ENCODE peak calls at places on chromosomes 13 and 19, in ten cellular contexts. W is AG09319; V is EL; J is GM12865; S is effector memory CD8-positive, alpha-beta T cell; I is psoas muscle; P is activated CD4-positive, alpha-beta T cell treated with anti-CD3 and anti-CD28 coated beads for 24 hours; Y is foreskin melanocyte; U is substantia nigra; T is heart left ventricle. G is an unnamed sample.

GRCh38 chr19:45156231-45156630 is 4.6 kb downstream of the NKPD1 start:
- DNase-seq in W (no peak), V (no peak), J (no peak), S (no peak), I (no peak), P (no peak), Y (no peak), U (no peak), T (no peak), G (no peak)

GRCh38 chr19:58476498-58477015 is 405 bp downstream of the ZNF446 start:
- DNase-seq in W (no peak), V (peak; percentile 12), J (no peak), S (no peak), I (no peak), P (no peak), Y (no peak), U (no peak), T (peak; percentile 64), G (no peak)

GRCh38 chr13:30338331-30338851 is 31.0 kb upstream of the KATNAL1 start:
- DNase-seq in W (no peak), V (peak; percentile 89), J (no peak), S (no peak), I (no peak), P (no peak), Y (no peak), U (no peak), T (no peak), G (peak; percentile 80)

GRCh38 chr13:32863596-32863995 is 152.6 kb upstream of the KL start:
- DNase-seq in W (no peak), V (no peak), J (no peak), S (no peak), I (no peak), P (no peak), Y (no peak), U (no peak), T (no peak), G (no peak)

GRCh38 chr13:111122056-111122455 is 6.9 kb downstream of the ARHGEF7 start:
- DNase-seq in W (no peak), V (no peak), J (no peak), S (no peak), I (peak; percentile 65), P (no peak), Y (no peak), U (no peak), T (no peak), G (no peak)

GRCh38 chr19:8085606-8086464 is 33.3 kb downstream of the CCL25 start:
- DNase-seq in W (no peak), V (no peak), J (no peak), S (no peak), I (no peak), P (no peak), Y (no peak), U (no peak), T (no peak), G (peak; percentile 77)

GRCh38 chr13:81872581-81872980 is 1531.7 kb upstream of the SPRY2 start:
- DNase-seq in W (no peak), V (peak; percentile 0), J (no peak), S (no peak), I (no peak), P (no peak), Y (no peak), U (no peak), T (no peak), G (peak; percentile 43)

GRCh38 chr19:5592531-5592930 is 24.8 kb upstream of the TINCR start:
- DNase-seq in W (no peak), V (no peak), J (no peak), S (no peak), I (no peak), P (no peak), Y (no peak), U (no peak), T (no peak), G (no peak)

GRCh38 chr19:1223018-1223855 is 14.6 kb downstream of the CBARP start:
- DNase-seq in W (no peak), V (peak; percentile 48), J (peak; percentile 68), S (no peak), I (no peak), P (no peak), Y (no peak), U (no peak), T (no peak), G (peak; percentile 41)

GRCh38 chr13:48038763-48039162 is 1.2 kb downstream of the NUDT15 start:
- DNase-seq in W (no peak), V (peak; percentile 5), J (peak; percentile 24), S (no peak), I (no peak), P (no peak), Y (no peak), U (no peak), T (no peak), G (peak; percentile 3)